ENCODE peak calls at places on chromosomes 2 and 18, in eight cellular contexts. E is Caco-2, V is right lobe of liver, C is mammary epithelial cell, I is PC-3, A is psoas muscle, T is brain microvascular endothelial cell, N is ovary. K is an unnamed sample.

GRCh38 chr18:62420151-62420512 is 95.0 kb downstream of the TNFRSF11A start:
- DNase-seq in E (no peak), V (no peak), C (peak; percentile 60), I (peak; percentile 65), A (no peak), T (peak; percentile 26), N (no peak), K (no peak)

GRCh38 chr2:164542584-164543021 is 78.7 kb downstream of the GRB14 start:
- DNase-seq in E (no peak), V (no peak), C (peak; percentile 72), I (peak; percentile 54), A (no peak), T (peak; percentile 76), N (no peak), K (no peak)

GRCh38 chr2:44358498-44358897 is 2.8 kb downstream of the PREPL start:
- DNase-seq in E (no peak), V (peak; percentile 35), C (peak; percentile 63), I (peak; percentile 95), A (peak; percentile 59), T (peak; percentile 73), N (no peak), K (peak; percentile 28)

GRCh38 chr2:135050684-135051083 is 1.4 kb upstream of the RAB3GAP1 start:
- DNase-seq in E (no peak), V (no peak), C (no peak), I (no peak), A (no peak), T (no peak), N (no peak), K (no peak)

GRCh38 chr2:86079981-86080911 is 25.4 kb downstream of the POLR1A start:
- DNase-seq in E (peak; percentile 82), V (peak; percentile 87), C (peak; percentile 30), I (peak; percentile 52), A (peak; percentile 91), T (peak; percentile 72), N (peak; percentile 80), K (peak; percentile 91)

GRCh38 chr2:72137498-72138010 is 10.1 kb downstream of the CYP26B1 start:
- DNase-seq in E (peak; percentile 59), V (peak; percentile 68), C (peak; percentile 28), I (peak; percentile 77), A (peak; percentile 79), T (no peak), N (peak; percentile 44), K (peak; percentile 57)

GRCh38 chr2:168526641-168527040 is 70.6 kb downstream of the CERS6 start:
- DNase-seq in E (no peak), V (no peak), C (peak; percentile 47), I (no peak), A (no peak), T (no peak), N (peak; percentile 36), K (peak; percentile 38)

GRCh38 chr2:201261471-201261870 is 1.1 kb downstream of the CASP8 start:
- DNase-seq in E (no peak), V (no peak), C (no peak), I (no peak), A (peak; percentile 52), T (no peak), N (no peak), K (no peak)

GRCh38 chr2:198913394-198914152 is 544.2 kb downstream of the SATB2 start:
- DNase-seq in E (no peak), V (no peak), C (peak; percentile 3), I (no peak), A (no peak), T (no peak), N (no peak), K (no peak)

GRCh38 chr2:145141981-145142380 is 622.1 kb upstream of the ZEB2 start:
- DNase-seq in E (no peak), V (no peak), C (no peak), I (no peak), A (no peak), T (no peak), N (no peak), K (no peak)

GRCh38 chr2:176122633-176123482 is at the start of gene HOXD9:
- DNase-seq in E (no peak), V (no peak), C (no peak), I (no peak), A (peak; percentile 87), T (no peak), N (peak; percentile 82), K (peak; percentile 89)

GRCh38 chr18:25896178-25896780 is 194.1 kb downstream of the SS18 start:
- DNase-seq in E (no peak), V (no peak), C (peak; percentile 33), I (peak; percentile 65), A (no peak), T (peak; percentile 41), N (no peak), K (peak; percentile 31)

GRCh38 chr2:27795093-27795834 is 23.7 kb downstream of the MRPL33 start:
- DNase-seq in E (no peak), V (no peak), C (no peak), I (no peak), A (no peak), T (no peak), N (no peak), K (no peak)

GRCh38 chr2:96685592-96686459 is 43.3 kb downstream of the FER1L5 start:
- DNase-seq in E (no peak), V (no peak), C (no peak), I (no peak), A (no peak), T (no peak), N (peak; percentile 50), K (no peak)

GRCh38 chr18:42274488-42275137 is 319.6 kb downstream of the PIK3C3 start:
- DNase-seq in E (peak; percentile 32), V (no peak), C (peak; percentile 14), I (peak; percentile 6), A (no peak), T (peak; percentile 3), N (no peak), K (no peak)

GRCh38 chr2:173435574-173435973 is 80.9 kb downstream of the CDCA7 start:
- DNase-seq in E (no peak), V (no peak), C (no peak), I (no peak), A (no peak), T (no peak), N (no peak), K (no peak)

GRCh38 chr2:235303499-235304291 is 190.1 kb upstream of the AGAP1 start:
- DNase-seq in E (no peak), V (no peak), C (no peak), I (no peak), A (no peak), T (no peak), N (no peak), K (no peak)
- H3K27me3 ChIP-seq in E (no peaks in the 10 kb centered on the region), V (no peaks in the 10 kb centered on the region), C (no peaks in the 10 kb centered on the region), I (no peaks in the 10 kb centered on the region), A (peaks cover 7% of the 10 kb centered on the region), T (no peaks in the 10 kb centered on the region), N (no peaks in the 10 kb centered on the region), K (no peaks in the 10 kb centered on the region)

DNA sequence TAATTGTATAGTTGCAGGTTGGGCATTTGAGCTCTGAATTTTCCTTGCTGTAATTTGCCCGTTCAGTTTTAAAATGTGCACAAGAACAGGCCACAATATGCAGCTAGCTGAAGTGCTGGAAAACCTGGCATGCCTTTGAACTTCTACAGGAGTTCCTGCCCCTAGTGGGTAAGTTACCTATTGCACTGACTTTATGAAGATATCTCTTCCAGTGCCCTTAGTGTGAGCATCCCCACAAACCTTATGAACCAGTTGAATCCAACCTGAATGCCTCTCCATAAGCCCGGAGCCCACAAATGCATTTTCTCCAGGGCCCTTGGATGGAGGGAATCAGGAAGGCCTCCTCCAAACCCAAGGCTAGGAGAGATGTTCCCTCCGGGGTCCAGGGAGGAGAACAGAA is 106.8 kb downstream of the XRCC5 start:
- DNase-seq in E (no peak), V (no peak), C (no peak), I (peak; percentile 32), A (no peak), T (no peak), N (no peak), K (no peak)
- H3K4me3 ChIP-seq in E (no peak overlapping the region), V (no peak overlapping the region), C (no peak overlapping the region), I (no peak overlapping the region), A (no peak overlapping the region), T (no peak overlapping the region), N (no peak overlapping the region), K (no peak overlapping the region)

DNA sequence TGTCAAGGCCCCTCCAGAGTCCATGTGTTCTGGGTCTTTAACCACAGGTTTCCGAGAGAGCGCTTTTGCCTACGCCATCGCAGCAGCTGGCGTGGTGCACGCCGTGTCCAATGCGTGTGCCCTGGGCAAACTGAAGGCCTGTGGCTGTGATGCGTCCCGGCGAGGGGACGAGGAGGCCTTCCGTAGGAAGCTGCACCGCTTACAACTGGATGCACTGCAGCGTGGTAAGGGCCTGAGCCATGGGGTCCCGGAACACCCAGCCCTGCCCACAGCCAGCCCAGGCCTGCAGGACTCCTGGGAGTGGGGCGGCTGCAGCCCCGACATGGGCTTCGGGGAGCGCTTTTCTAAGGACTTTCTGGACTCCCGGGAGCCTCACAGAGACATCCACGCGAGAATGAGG is 9.3 kb downstream of the WNT10A start:
- DNase-seq in E (no peak), V (no peak), C (no peak), I (no peak), A (no peak), T (no peak), N (peak; percentile 11), K (no peak)
- H3K27me3 ChIP-seq in E (no peaks in the 10 kb centered on the region), V (no peaks in the 10 kb centered on the region), C (no peaks in the 10 kb centered on the region), I (no peaks in the 10 kb centered on the region), A (peaks cover 9% of the 10 kb centered on the region), T (peaks cover 67% of the 10 kb centered on the region), N (no peaks in the 10 kb centered on the region), K (peaks cover 8% of the 10 kb centered on the region)

GRCh38 chr2:118312963-118313756 is 224.9 kb downstream of the INSIG2 start:
- DNase-seq in E (no peak), V (no peak), C (no peak), I (no peak), A (no peak), T (no peak), N (no peak), K (no peak)

GRCh38 chr2:118310016-118310877 is 222.0 kb downstream of the INSIG2 start:
- DNase-seq in E (no peak), V (no peak), C (no peak), I (no peak), A (peak; percentile 64), T (peak; percentile 27), N (peak; percentile 19), K (no peak)

GRCh38 chr2:118307864-118308263 is 219.6 kb downstream of the INSIG2 start:
- DNase-seq in E (no peak), V (no peak), C (no peak), I (no peak), A (no peak), T (no peak), N (no peak), K (no peak)

GRCh38 chr2:118310878-118311442 is 222.7 kb downstream of the INSIG2 start:
- DNase-seq in E (no peak), V (no peak), C (no peak), I (no peak), A (peak; percentile 59), T (no peak), N (no peak), K (no peak)

DNA sequence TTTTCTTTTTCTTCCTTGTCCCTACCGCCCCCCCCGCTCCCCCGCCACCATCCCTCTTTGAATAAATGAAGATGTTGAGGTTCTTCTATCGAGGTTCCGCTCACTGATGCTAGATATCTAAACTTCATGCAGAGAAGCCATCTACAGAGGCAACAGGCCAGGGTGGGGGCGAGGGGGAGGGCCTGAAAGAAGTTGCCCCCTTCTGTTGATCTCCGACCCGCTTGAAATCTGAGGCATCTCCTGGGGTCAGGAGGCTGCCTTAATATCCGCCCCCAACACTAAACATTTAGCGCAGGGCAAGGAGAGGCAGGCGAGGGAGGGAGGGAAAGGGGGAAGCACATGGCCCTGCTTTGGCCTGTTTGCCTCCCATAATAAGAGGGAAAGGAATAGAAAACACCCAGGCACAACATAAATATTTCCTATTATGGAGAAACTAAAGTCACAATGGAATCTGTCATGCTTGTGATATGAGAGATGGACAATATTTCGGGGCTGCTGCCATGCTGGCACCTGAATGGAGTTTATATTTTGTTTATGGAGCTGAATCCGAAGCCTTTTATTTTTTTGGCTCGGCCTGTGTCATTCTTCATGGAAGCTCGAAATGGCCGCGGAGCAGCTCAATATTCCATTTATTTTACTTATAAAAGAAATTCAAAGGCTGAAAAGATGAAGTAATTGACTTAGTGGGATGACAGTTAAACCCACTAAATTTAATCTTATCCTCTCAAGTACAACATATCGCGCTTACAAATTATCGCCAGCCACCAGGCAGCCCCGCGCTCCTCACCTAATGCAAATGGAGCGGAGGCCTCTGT is 221.1 kb downstream of the INSIG2 start:
- DNase-seq in E (no peak), V (no peak), C (no peak), I (no peak), A (no peak), T (no peak), N (no peak), K (no peak)
- H3K4me3 ChIP-seq in E (peak overlapping the region; percentile 43), V (peak overlapping the region; percentile 31), C (peak overlapping the region; percentile 43), I (no peak overlapping the region), A (peak overlapping the region; percentile 68), T (peak overlapping the region; percentile 56), N (peak overlapping the region; percentile 38), K (no peak overlapping the region)

K was measured in adrenal gland.